ENCODE peak calls at places on chromosomes 16 and 17, in nine cellular contexts. Z is uterus, A is mammary epithelial cell, D is tibial artery, I is cardiac muscle cell, T is transverse colon, P is body of pancreas, E is PC-9, G is stomach. Q is an unnamed sample. For H3K9me3, the result is how much of the 10 kb centered on the place peaks cover.

GRCh38 chr17:6092182-6092922 is 22.2 kb downstream of the WSCD1 start:
- DNase-seq in Z (no peak), A (no peak), D (no peak), I (no peak), T (no peak), P (no peak), E (no peak), G (no peak), Q (no peak)

GRCh38 chr17:55577687-55578086 is 66.4 kb upstream of the SMIM36 start:
- DNase-seq in Z (no peak), A (peak), D (no peak), I (no peak), T (no peak), P (no peak), E (no peak), G (no peak), Q (peak)

GRCh38 chr16:13936596-13937081 is 16.7 kb downstream of the ERCC4 start:
- DNase-seq in Z (peak), A (peak), D (peak), I (peak), T (no peak), P (peak), E (no peak), G (no peak), Q (no peak)

GRCh38 chr17:60390223-60390622 is 1.7 kb downstream of the USP32 start:
- DNase-seq in Z (no peak), A (peak), D (no peak), I (peak), T (no peak), P (no peak), E (no peak), G (no peak), Q (no peak)

GRCh38 chr17:60586288-60586974 is 13.6 kb upstream of the PPM1D start:
- DNase-seq in Z (no peak), A (no peak), D (no peak), I (no peak), T (no peak), P (no peak), E (no peak), G (no peak), Q (no peak)

GRCh38 chr17:1714488-1714979 is 4.4 kb upstream of the TLCD2 start:
- DNase-seq in Z (peak), A (peak), D (peak), I (peak), T (peak), P (peak), E (peak), G (peak), Q (peak)

GRCh38 chr17:39635614-39636176 is 1.2 kb upstream of the STARD3 start:
- DNase-seq in Z (no peak), A (no peak), D (no peak), I (no peak), T (no peak), P (no peak), E (no peak), G (no peak), Q (no peak)

GRCh38 chr16:87076950-87077749 is 240.0 kb downstream of the C16orf95 start:
- DNase-seq in Z (no peak), A (peak), D (no peak), I (peak), T (peak), P (peak), E (peak), G (peak), Q (peak)

GRCh38 chr17:64694207-64694606 is 32.1 kb upstream of the SMURF2 start:
- DNase-seq in Z (no peak), A (peak), D (peak), I (peak), T (peak), P (peak), E (peak), G (peak), Q (peak)

GRCh38 chr16:66750279-66751134 is 902 bp downstream of the DYNC1LI2 start:
- DNase-seq in Z (no peak), A (peak), D (no peak), I (peak), T (no peak), P (no peak), E (no peak), G (no peak), Q (no peak)

GRCh38 chr17:41972571-41973411 is 6.2 kb downstream of the CNP start:
- DNase-seq in Z (no peak), A (no peak), D (no peak), I (no peak), T (no peak), P (peak), E (peak), G (peak), Q (peak)

GRCh38 chr17:40949406-40949805 is 12.0 kb upstream of the KRT23 start:
- DNase-seq in Z (no peak), A (no peak), D (no peak), I (no peak), T (no peak), P (no peak), E (no peak), G (no peak), Q (no peak)

GRCh38 chr17:13601776-13602551 is at the start of gene HS3ST3A1:
- DNase-seq in Z (peak), A (peak), D (no peak), I (peak), T (peak), P (no peak), E (no peak), G (no peak), Q (peak)

GRCh38 chr17:81549031-81549557 is 3.1 kb downstream of the FAAP100 start:
- DNase-seq in Z (no peak), A (no peak), D (no peak), I (no peak), T (no peak), P (peak), E (no peak), G (no peak), Q (peak)

GRCh38 chr17:75720656-75721462 is at the start of gene ITGB4:
- DNase-seq in Z (peak), A (peak), D (no peak), I (peak), T (peak), P (peak), E (peak), G (peak), Q (no peak)

GRCh38 chr17:69506489-69506888 is 92.0 kb downstream of the MAP2K6 start:
- DNase-seq in Z (no peak), A (no peak), D (no peak), I (no peak), T (no peak), P (no peak), E (no peak), G (no peak), Q (no peak)
- TF ChIP-seq CTCF in Z (no peak), A (peak), D (no peak), I (peak), T (peak), P (peak), E (peak), G (no peak), Q (no peak)

GRCh38 chr16:10410469-10410868 is 24.6 kb downstream of the ATF7IP2 start:
- DNase-seq in Z (no peak), A (no peak), D (no peak), I (no peak), T (no peak), P (no peak), E (no peak), G (no peak), Q (no peak)
- H3K9me3 ChIP-seq in Z (under half), A (under half), D (under half), I (under half), T (half or more), P (under half), E (under half), G (half or more), Q (under half)

GRCh38 chr16:90019201-90019542 is at the start of gene DBNDD1:
- DNase-seq in Z (no peak), A (no peak), D (no peak), I (no peak), T (no peak), P (no peak), E (no peak), G (peak), Q (no peak)

GRCh38 chr16:90020260-90020837 is 1.1 kb upstream of the DBNDD1 start:
- DNase-seq in Z (no peak), A (peak), D (no peak), I (no peak), T (no peak), P (no peak), E (no peak), G (no peak), Q (no peak)

GRCh38 chr16:90020838-90021382 is 1.7 kb upstream of the DBNDD1 start:
- DNase-seq in Z (no peak), A (no peak), D (no peak), I (no peak), T (no peak), P (no peak), E (no peak), G (no peak), Q (no peak)

GRCh38 chr16:90018297-90019200 is 707 bp downstream of the DBNDD1 start:
- DNase-seq in Z (no peak), A (no peak), D (no peak), I (no peak), T (peak), P (peak), E (peak), G (peak), Q (no peak)

GRCh38 chr16:90019543-90020259 is 445 bp upstream of the DBNDD1 start:
- DNase-seq in Z (no peak), A (no peak), D (no peak), I (no peak), T (peak), P (peak), E (peak), G (peak), Q (no peak)
- TF ChIP-seq CTCF in Z (peak), A (peak), D (no peak), I (no peak), T (no peak), P (no peak), E (peak), G (no peak), Q (peak)

DNA sequence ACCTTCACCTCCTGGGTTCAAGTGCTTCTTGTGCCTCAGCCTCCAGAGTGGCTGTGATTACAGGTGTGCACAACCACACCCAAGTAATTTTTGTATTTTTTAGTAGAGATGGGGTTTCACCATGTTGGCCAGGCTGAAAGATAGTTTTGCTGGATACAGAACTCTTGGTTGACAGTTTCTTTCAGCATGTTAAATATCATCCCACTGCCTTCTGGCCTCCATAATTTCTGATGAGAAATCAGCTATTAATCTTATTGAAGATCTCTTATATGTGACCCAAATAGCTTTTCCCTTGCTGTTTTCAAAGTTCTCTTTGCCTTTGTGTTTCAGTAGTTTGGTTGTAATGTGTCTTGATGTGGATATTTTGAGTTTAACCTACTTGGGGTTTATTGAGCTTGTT is 50.3 kb upstream of the BRD7 start:
- DNase-seq in Z (no peak), A (no peak), D (no peak), I (no peak), T (no peak), P (no peak), E (no peak), G (no peak), Q (no peak)
- H3K9me3 ChIP-seq in Z (under half), A (under half), D (under half), I (under half), T (under half), P (under half), E (under half), G (under half), Q (under half)

Q was measured in heart right ventricle.